ENCODE peak calls at places on chromosomes 2 and 18, in eight cellular contexts. I is left ventricle myocardium inferior; L is lung; T is AG10803; N is BJ; M is CD4-positive, alpha-beta memory T cell; R is A549; X is brain microvascular endothelial cell. W is an unnamed sample.

GRCh38 chr2:61356958-61357350 is 113.9 kb downstream of the USP34 start:
- DNase-seq in T (peak; percentile 80), R (no peak), X (peak; percentile 14), N (peak; percentile 23), L (no peak), I (no peak), M (no peak), W (no peak)

GRCh38 chr18:48994926-48995835 is 44.4 kb upstream of the SMAD7 start:
- DNase-seq in T (no peak), X (no peak), L (no peak), M (no peak), R (no peak), I (no peak), N (no peak), W (no peak)

GRCh38 chr18:50069422-50069821 is 125.5 kb downstream of the MYO5B start:
- DNase-seq in M (no peak), X (no peak), I (no peak), L (no peak), T (no peak), R (no peak), N (no peak), W (no peak)

GRCh38 chr2:189498205-189498604 is 56.9 kb downstream of the WDR75 start:
- DNase-seq in T (no peak), N (no peak), X (no peak), I (no peak), M (no peak), L (no peak), R (no peak), W (no peak)

GRCh38 chr2:219398721-219399333 is 11.1 kb upstream of the DNPEP start:
- DNase-seq in X (no peak), L (no peak), R (no peak), M (no peak), N (no peak), T (no peak), I (no peak), W (no peak)

GRCh38 chr2:174666312-174666711 is 68.7 kb upstream of the WIPF1 start:
- DNase-seq in T (no peak), N (no peak), M (no peak), L (peak; percentile 35), I (no peak), X (no peak), R (no peak), W (no peak)

GRCh38 chr2:47357475-47357874 is 45.5 kb upstream of the MSH2 start:
- DNase-seq in X (peak; percentile 63), T (peak; percentile 37), L (no peak), M (no peak), N (no peak), I (no peak), R (no peak), W (no peak)

GRCh38 chr2:16508061-16508851 is 157.4 kb downstream of the CYRIA start:
- DNase-seq in X (no peak), R (peak; percentile 57), T (peak; percentile 3), M (no peak), I (peak; percentile 26), L (peak; percentile 36), N (no peak), W (no peak)

GRCh38 chr2:206984206-206984605 is 44.9 kb downstream of the CPO start:
- DNase-seq in N (no peak), L (no peak), T (no peak), M (no peak), R (no peak), I (no peak), X (peak; percentile 42), W (no peak)

GRCh38 chr2:26172866-26173595 is at the start of gene GAREM2:
- DNase-seq in N (no peak), M (no peak), X (no peak), R (peak; percentile 59), T (no peak), I (no peak), L (no peak), W (peak; percentile 82)

GRCh38 chr2:224982910-224983688 is 59.2 kb downstream of the DOCK10 start:
- DNase-seq in R (no peak), N (no peak), T (peak; percentile 86), I (peak; percentile 18), L (no peak), M (peak; percentile 45), X (peak; percentile 63), W (no peak)

GRCh38 chr18:35345460-35345921 is 1.3 kb upstream of the ZNF24 start:
- DNase-seq in X (no peak), L (no peak), M (no peak), T (no peak), I (no peak), N (no peak), R (no peak), W (no peak)

GRCh38 chr18:35345950-35346349 is 1.7 kb upstream of the ZNF24 start:
- DNase-seq in T (no peak), I (no peak), R (no peak), N (no peak), L (no peak), X (no peak), M (no peak), W (no peak)

GRCh38 chr18:35343936-35344735 is at the start of gene ZNF24:
- DNase-seq in M (peak; percentile 91), T (peak; percentile 90), I (peak; percentile 97), L (peak; percentile 96), X (peak; percentile 92), N (peak; percentile 44), R (peak; percentile 88), W (peak; percentile 93)

GRCh38 chr18:35343488-35343935 is 708 bp downstream of the ZNF24 start:
- DNase-seq in I (no peak), R (no peak), N (no peak), T (no peak), M (no peak), X (no peak), L (no peak), W (no peak)

DNA sequence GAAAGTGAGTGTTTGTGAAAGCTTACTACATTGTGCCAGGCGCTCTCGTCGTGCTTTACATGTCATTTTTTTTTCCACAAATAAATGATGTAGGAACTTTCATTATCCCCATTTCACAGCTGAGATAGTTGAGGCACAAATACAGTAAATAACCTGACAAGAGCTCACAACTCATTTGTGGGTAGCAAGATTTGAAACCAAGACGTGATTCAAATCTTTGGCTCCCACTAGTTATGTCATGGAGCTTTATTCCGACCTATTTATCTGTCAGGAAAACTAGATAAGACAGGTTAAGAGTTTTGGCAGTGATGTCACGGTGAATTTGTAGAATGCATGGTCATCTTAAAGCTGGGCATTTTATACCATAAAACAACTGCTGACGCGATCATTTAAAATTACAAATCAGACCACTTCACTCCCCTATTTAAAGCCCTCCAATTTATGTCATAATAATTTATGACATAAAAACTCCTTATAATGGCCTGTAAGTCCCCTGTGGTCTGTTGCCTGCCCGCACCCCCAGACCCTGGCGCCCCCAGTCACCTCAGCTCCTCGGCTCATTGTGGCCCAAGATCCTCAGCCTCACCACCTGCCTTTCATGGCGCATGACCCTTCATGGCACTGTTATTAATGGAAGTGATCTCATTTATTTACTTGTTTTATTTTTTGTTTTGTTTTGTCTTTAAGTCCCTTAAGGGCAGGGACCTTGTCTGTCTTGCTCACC is 678 bp upstream of the ZNF24 start:
- DNase-seq in N (no peak), L (no peak), M (no peak), R (no peak), T (no peak), I (no peak), X (no peak), W (no peak)
- H3K4me3 ChIP-seq in N (peak overlapping the region; percentile 99), L (peak overlapping the region; percentile 91), M (peak overlapping the region; percentile 87), R (peak overlapping the region; percentile 89), T (peak overlapping the region; percentile 96), I (peak overlapping the region; percentile 92), X (peak overlapping the region; percentile 92), W (peak overlapping the region; percentile 92)

DNA sequence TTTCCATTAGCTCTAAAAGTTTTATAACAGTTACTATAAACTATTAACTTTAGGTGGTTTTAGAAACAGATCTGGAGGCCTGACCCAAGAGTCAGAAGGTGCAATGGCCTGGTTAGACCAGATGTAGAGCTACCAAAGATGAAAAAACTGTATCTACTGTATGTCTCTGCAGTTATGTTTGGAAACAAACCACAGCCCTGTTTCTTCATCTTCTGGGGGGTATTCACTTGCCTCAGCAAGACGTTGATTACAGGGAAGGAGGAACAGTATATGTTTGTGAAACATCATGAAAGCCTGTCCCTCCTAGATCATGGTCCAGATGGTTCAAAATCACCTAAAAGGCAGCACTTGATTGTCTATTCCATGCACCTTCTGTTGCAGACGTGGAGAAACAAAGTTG is 220.2 kb downstream of the SUCLG1 start:
- DNase-seq in X (no peak), L (no peak), T (no peak), M (no peak), R (no peak), I (no peak), N (no peak), W (no peak)
- H3K4me3 ChIP-seq in X (no peak overlapping the region), L (no peak overlapping the region), T (no peak overlapping the region), M (no peak overlapping the region), R (no peak overlapping the region), I (no peak overlapping the region), N (no peak overlapping the region), W (no peak overlapping the region)

DNA sequence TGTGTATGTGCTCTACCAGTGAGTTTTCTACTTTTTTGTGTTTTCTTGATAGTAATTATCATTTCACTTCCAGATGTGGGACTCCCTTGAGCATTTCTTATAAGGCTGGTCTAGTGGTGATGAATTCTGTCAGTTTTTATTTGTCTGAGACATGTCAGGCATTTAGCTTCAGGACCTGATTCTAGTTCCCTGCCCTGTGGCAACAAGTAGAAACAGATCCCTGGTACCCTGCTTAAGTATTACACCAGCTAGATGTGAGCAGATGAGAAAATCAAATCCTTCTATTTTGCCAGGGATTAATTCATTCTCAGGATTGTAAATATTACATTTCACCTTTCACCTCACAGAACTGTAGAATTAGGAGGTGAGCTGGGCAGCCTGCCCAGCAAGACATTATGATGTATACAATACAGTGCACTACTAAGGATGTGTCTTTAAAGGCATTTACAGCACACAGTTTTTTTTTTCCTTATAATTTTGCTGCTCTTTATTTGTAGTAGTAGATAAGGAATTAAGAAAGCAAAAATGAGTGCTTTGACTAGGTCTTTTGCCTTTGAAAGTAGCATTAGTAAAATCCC is 35.1 kb downstream of the GALM start:
- DNase-seq in M (no peak), L (no peak), I (no peak), X (no peak), N (no peak), R (no peak), T (no peak), W (no peak)
- H3K4me3 ChIP-seq in M (peak overlapping the region; percentile 4), L (no peak overlapping the region), I (no peak overlapping the region), X (no peak overlapping the region), N (no peak overlapping the region), R (no peak overlapping the region), T (no peak overlapping the region), W (no peak overlapping the region)

DNA sequence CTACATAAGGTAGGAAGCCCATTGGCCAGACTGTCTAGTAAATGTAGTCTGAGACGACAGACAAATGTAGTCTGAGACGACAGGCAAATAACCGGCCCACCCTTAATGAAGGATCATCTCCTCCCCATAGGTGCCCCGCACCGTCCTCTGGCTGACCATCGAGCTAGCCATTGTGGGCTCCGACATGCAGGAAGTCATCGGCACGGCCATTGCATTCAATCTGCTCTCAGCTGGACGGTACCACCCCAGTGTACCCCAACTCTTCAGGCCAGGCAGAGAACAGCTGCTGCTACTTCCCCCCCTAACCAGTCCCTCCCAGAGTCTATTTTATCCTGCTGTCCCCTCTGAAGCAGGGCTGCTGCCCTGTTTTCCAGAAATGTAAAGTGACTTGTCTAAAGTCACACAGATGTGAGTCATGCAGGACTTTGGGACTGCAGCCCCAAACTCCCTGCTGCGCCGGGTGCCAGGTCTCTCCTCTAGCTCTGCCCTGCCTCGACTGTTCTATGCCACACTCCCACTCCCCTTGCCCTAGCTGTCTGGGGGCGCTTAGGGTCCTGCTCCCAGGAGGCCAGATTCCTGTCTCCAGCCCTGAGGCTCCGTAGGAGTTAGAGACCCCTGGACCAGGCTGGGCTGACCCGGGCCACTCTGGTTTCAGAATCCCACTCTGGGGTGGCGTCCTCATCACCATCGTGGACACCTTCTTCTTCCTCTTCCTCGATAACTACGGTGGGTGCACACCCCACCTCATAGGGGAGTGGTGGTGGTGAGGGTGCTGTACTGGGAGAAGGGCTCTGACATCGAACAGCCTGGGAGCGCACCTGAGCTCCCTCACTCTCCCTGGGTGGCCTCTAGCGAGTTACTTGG is 4.7 kb downstream of the SLC11A1 start:
- DNase-seq in X (no peak), I (no peak), M (no peak), R (no peak), L (no peak), N (no peak), T (no peak), W (no peak)
- H3K4me3 ChIP-seq in X (no peak overlapping the region), I (peak overlapping the region; percentile 62), M (no peak overlapping the region), R (peak overlapping the region; percentile 48), L (no peak overlapping the region), N (no peak overlapping the region), T (no peak overlapping the region), W (no peak overlapping the region)